ENCODE peak calls at places on chromosomes 13 and 19, in seven cellular contexts. J is kidney epithelial cell, E is OCI-LY7, M is HT1080, C is ELF-1, U is anterior cingulate cortex, X is HTR-8/SVneo. F is an unnamed sample.

GRCh38 chr13:101626925-101627555 is 174.6 kb downstream of the ITGBL1 start:
- DNase-seq in J (no peak), E (peak), M (peak), C (no peak), U (no peak), X (no peak), F (no peak)

GRCh38 chr13:98315466-98315865 is 138.4 kb upstream of the RNF113B start:
- DNase-seq in J (peak), E (no peak), M (peak), C (peak), U (peak), X (no peak), F (no peak)

GRCh38 chr19:35939307-35940077 is 3.3 kb downstream of the LRFN3 start:
- DNase-seq in J (no peak), E (no peak), M (no peak), C (no peak), U (no peak), X (no peak), F (no peak)

GRCh38 chr19:32164384-32164992 is 180.9 kb upstream of the ZNF507 start:
- DNase-seq in J (no peak), E (no peak), M (no peak), C (no peak), U (no peak), X (no peak), F (no peak)

GRCh38 chr13:28622286-28622685 is 36.6 kb upstream of the POMP start:
- DNase-seq in J (no peak), E (no peak), M (no peak), C (no peak), U (no peak), X (no peak), F (no peak)

GRCh38 chr13:101612736-101613135 is 160.3 kb downstream of the ITGBL1 start:
- DNase-seq in J (no peak), E (no peak), M (no peak), C (no peak), U (no peak), X (no peak), F (no peak)

GRCh38 chr13:79171131-79172061 is 234.7 kb downstream of the RBM26 start:
- DNase-seq in J (no peak), E (no peak), M (no peak), C (peak), U (no peak), X (no peak), F (no peak)

GRCh38 chr13:31114641-31115040 is 47.1 kb downstream of the HSPH1 start:
- DNase-seq in J (no peak), E (no peak), M (no peak), C (no peak), U (no peak), X (no peak), F (no peak)

GRCh38 chr13:97067342-97067895 is 73.1 kb upstream of the OXGR1 start:
- DNase-seq in J (no peak), E (no peak), M (no peak), C (no peak), U (no peak), X (no peak), F (no peak)

GRCh38 chr13:26985285-26985878 is 186.2 kb downstream of the USP12 start:
- DNase-seq in J (no peak), E (peak), M (peak), C (peak), U (peak), X (peak), F (peak)

GRCh38 chr13:24693862-24694471 is 13.8 kb downstream of the ATP12A start:
- DNase-seq in J (no peak), E (peak), M (peak), C (peak), U (no peak), X (peak), F (no peak)

GRCh38 chr19:18774782-18775444 is 16.2 kb downstream of the COMP start:
- DNase-seq in J (no peak), E (no peak), M (no peak), C (no peak), U (no peak), X (no peak), F (no peak)

GRCh38 chr19:17088552-17088951 is 13.0 kb downstream of the MYO9B start:
- DNase-seq in J (no peak), E (no peak), M (no peak), C (no peak), U (no peak), X (no peak), F (no peak)

GRCh38 chr19:23002690-23003422 is at the start of gene ZNF728:
- DNase-seq in J (no peak), E (no peak), M (peak), C (no peak), U (peak), X (no peak), F (no peak)

GRCh38 chr19:4575267-4575793 is 15.8 kb upstream of the SEMA6B start:
- DNase-seq in J (peak), E (no peak), M (peak), C (peak), U (no peak), X (peak), F (no peak)

GRCh38 chr13:21849323-21849722 is 178.4 kb downstream of the FGF9 start:
- DNase-seq in J (no peak), E (peak), M (peak), C (peak), U (no peak), X (no peak), F (no peak)

GRCh38 chr13:22194106-22194810 is 523.4 kb downstream of the FGF9 start:
- DNase-seq in J (no peak), E (no peak), M (no peak), C (no peak), U (no peak), X (no peak), F (no peak)

GRCh38 chr19:39469567-39469966 is 11.1 kb upstream of the TIMM50 start:
- DNase-seq in J (no peak), E (no peak), M (no peak), C (no peak), U (no peak), X (no peak), F (no peak)